ENCODE peak calls at places on chromosomes 3 and 15, in nine cellular contexts. T, L, Y, B, D, O, G, X and J are unnamed samples.

GRCh38 chr3:68972358-68972979 is 40.1 kb upstream of the TAFA4 start:
- ATAC-seq in T (peak; percentile 59), L (peak; percentile 88), Y (peak; percentile 97), B (peak; percentile 46), D (peak; percentile 83), O (no peak), G (peak; percentile 82), X (no peak), J (peak; percentile 67)

GRCh38 chr3:135020181-135020580 is 225.1 kb downstream of the EPHB1 start:
- ATAC-seq in T (no peak), L (no peak), Y (no peak), B (no peak), D (no peak), O (no peak), G (no peak), X (no peak), J (no peak)

GRCh38 chr3:120357807-120358206 is 8.7 kb upstream of the LRRC58 start:
- ATAC-seq in T (no peak), L (no peak), Y (no peak), B (no peak), D (no peak), O (no peak), G (no peak), X (no peak), J (no peak)

GRCh38 chr3:129161860-129162271 is 1.0 kb upstream of the ISY1 start:
- ATAC-seq in T (peak; percentile 7), L (peak; percentile 15), Y (peak; percentile 15), B (no peak), D (peak; percentile 5), O (no peak), G (peak; percentile 29), X (peak; percentile 6), J (no peak)

GRCh38 chr3:189808246-189809007 is 177.2 kb downstream of the TP63 start:
- ATAC-seq in T (no peak), L (no peak), Y (no peak), B (no peak), D (no peak), O (no peak), G (no peak), X (no peak), J (no peak)

GRCh38 chr3:51997935-51998596 is 2.4 kb upstream of the RPL29 start:
- ATAC-seq in T (no peak), L (peak; percentile 62), Y (no peak), B (no peak), D (no peak), O (no peak), G (peak; percentile 59), X (no peak), J (no peak)

GRCh38 chr3:39727415-39727814 is 82.0 kb upstream of the MYRIP start:
- ATAC-seq in T (no peak), L (no peak), Y (no peak), B (no peak), D (no peak), O (no peak), G (no peak), X (no peak), J (no peak)

GRCh38 chr3:182962162-182962561 is 18.2 kb downstream of the DCUN1D1 start:
- ATAC-seq in T (peak; percentile 64), L (no peak), Y (peak; percentile 17), B (peak; percentile 71), D (peak; percentile 89), O (peak; percentile 46), G (no peak), X (no peak), J (peak; percentile 87)

GRCh38 chr3:177633671-177634207 is 436.5 kb upstream of the TBL1XR1 start:
- ATAC-seq in T (peak; percentile 34), L (no peak), Y (peak; percentile 93), B (peak; percentile 7), D (peak; percentile 89), O (no peak), G (no peak), X (peak; percentile 19), J (no peak)

GRCh38 chr3:40185029-40185695 is 124.3 kb upstream of the EIF1B start:
- ATAC-seq in T (no peak), L (no peak), Y (no peak), B (no peak), D (no peak), O (no peak), G (no peak), X (no peak), J (no peak)

GRCh38 chr3:138888569-138888968 is 53.8 kb upstream of the PIK3CB start:
- ATAC-seq in T (no peak), L (no peak), Y (no peak), B (no peak), D (no peak), O (no peak), G (no peak), X (no peak), J (no peak)

GRCh38 chr3:15989419-15989818 is 185.1 kb upstream of the GALNT15 start:
- ATAC-seq in T (no peak), L (no peak), Y (peak; percentile 85), B (no peak), D (no peak), O (no peak), G (no peak), X (no peak), J (no peak)

GRCh38 chr15:80514071-80514780 is 110.0 kb downstream of the ARNT2 start:
- ATAC-seq in T (peak; percentile 32), L (no peak), Y (peak; percentile 71), B (no peak), D (no peak), O (no peak), G (no peak), X (no peak), J (peak; percentile 60)

GRCh38 chr3:859135-859534 is 233.7 kb upstream of the CNTN6 start:
- ATAC-seq in T (no peak), L (no peak), Y (no peak), B (no peak), D (no peak), O (no peak), G (no peak), X (no peak), J (no peak)

GRCh38 chr15:36924076-36924475 is 176.3 kb downstream of the MEIS2 start:
- ATAC-seq in T (no peak), L (no peak), Y (no peak), B (no peak), D (no peak), O (no peak), G (no peak), X (no peak), J (no peak)
- H3K27ac ChIP-seq in T (no peak overlapping the region), L (no peak overlapping the region), Y (no peak overlapping the region), B (no peak overlapping the region), D (no peak overlapping the region), O (no peak overlapping the region), G (no peak overlapping the region), X (no peak overlapping the region), J (no peak overlapping the region)

DNA sequence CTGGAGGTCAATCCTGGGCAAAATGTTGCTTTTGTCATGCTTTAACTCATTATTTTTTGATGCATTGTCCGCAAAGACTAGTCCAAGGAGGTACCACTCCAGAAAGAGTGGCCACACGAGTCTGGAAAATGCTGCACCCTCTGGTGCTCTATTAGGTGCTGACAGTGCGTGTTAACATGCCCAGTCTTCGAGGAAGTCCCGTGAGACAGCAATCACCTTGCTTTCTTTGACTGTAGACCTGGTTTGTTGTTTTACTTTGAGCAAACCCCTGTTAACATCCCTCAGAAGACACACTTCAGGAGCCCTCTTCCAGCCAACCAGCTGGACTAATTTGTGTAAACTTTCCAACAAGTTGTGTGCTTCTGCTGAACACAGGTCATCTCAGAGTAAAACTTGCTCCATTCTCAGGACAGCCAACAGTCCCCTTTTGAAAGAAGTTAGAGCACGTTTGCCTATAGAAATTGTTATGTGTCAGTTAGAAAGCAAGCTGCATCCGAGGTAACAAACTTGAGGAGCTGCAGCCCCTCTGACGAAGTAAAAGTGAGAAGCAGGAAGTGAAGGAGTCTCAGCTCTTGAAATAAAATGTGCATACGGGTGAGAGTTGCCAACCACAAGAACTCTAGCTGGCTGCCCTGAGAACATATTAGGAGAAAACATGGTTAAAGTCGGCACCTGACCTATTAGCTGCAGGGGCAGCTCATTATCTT is 205.0 kb downstream of the LPP start:
- ATAC-seq in T (peak; percentile 34), L (no peak), Y (no peak), B (no peak), D (no peak), O (no peak), G (no peak), X (no peak), J (peak; percentile 39)
- H3K27ac ChIP-seq in T (peak overlapping the region; percentile 11), L (no peak overlapping the region), Y (no peak overlapping the region), B (no peak overlapping the region), D (no peak overlapping the region), O (peak overlapping the region; percentile 57), G (no peak overlapping the region), X (no peak overlapping the region), J (peak overlapping the region; percentile 28)

GRCh38 chr3:25508433-25508832 is 80.4 kb downstream of the RARB start:
- ATAC-seq in T (peak; percentile 35), L (no peak), Y (no peak), B (no peak), D (no peak), O (peak; percentile 23), G (no peak), X (no peak), J (peak; percentile 63)

GRCh38 chr3:25513642-25514266 is 85.7 kb downstream of the RARB start:
- ATAC-seq in T (peak; percentile 73), L (no peak), Y (no peak), B (peak; percentile 63), D (no peak), O (no peak), G (no peak), X (no peak), J (no peak)

GRCh38 chr3:25515131-25515530 is 87.1 kb downstream of the RARB start:
- ATAC-seq in T (no peak), L (no peak), Y (no peak), B (no peak), D (no peak), O (no peak), G (no peak), X (no peak), J (no peak)

GRCh38 chr3:25508901-25509300 is 80.8 kb downstream of the RARB start:
- ATAC-seq in T (peak; percentile 44), L (peak; percentile 91), Y (no peak), B (no peak), D (peak; percentile 38), O (peak; percentile 55), G (peak; percentile 49), X (no peak), J (peak; percentile 87)

DNA sequence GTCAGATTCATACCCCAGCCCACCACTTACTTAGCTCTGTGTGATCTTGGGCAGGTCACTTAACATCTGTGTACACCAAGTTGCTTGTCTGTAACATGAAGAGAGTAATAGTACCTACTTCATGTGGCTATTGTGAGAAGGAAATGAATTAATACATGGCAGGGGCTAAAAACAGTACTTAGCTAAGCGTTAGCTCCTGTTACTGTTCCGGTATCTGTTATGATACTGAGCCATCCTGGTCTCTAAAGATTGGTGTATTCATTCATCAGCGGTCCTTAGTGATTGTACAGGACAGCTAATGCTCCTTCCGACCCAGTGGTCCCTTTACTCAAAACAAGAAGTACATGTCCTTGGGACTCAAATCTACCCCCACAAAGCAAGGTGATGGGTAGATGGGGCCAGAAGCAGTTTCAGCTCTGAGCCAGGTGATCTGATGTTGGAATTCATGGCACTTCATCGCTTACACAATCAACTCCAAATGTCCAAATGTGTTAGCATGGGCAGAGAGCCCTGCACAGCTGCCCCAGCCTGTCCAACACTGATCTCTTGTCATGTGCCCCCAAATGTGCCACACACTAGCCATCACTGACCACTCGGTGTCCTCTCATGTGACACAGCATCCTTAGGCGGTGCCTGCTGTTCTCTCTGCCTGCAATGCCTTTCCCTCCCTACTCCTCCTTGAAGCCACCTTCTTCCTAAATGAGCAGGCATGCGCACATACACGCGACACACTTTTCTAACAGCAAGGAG is 84.1 kb downstream of the RARB start:
- ATAC-seq in T (no peak), L (no peak), Y (no peak), B (no peak), D (no peak), O (no peak), G (no peak), X (no peak), J (no peak)
- H3K27ac ChIP-seq in T (peak overlapping the region; percentile 33), L (no peak overlapping the region), Y (no peak overlapping the region), B (no peak overlapping the region), D (no peak overlapping the region), O (no peak overlapping the region), G (no peak overlapping the region), X (no peak overlapping the region), J (peak overlapping the region; percentile 91)

GRCh38 chr15:41161336-41161735 is 45.3 kb upstream of the INO80 start:
- ATAC-seq in T (no peak), L (no peak), Y (peak; percentile 62), B (no peak), D (no peak), O (no peak), G (no peak), X (peak; percentile 66), J (no peak)
- H3K27ac ChIP-seq in T (no peak overlapping the region), L (no peak overlapping the region), Y (no peak overlapping the region), B (no peak overlapping the region), D (no peak overlapping the region), O (no peak overlapping the region), G (no peak overlapping the region), X (no peak overlapping the region), J (no peak overlapping the region)